ENCODE peak calls at places on chromosomes 4 and X, in eight cellular contexts. One of them, this sample, is unnamed.

GRCh38 chr4:56668267-56668666 is 12.8 kb downstream of the HOPX start:
- DNase-seq in psoas muscle: no peak
- DNase-seq in tibial nerve: no peak
- DNase-seq in K562: peak; percentile 14
- DNase-seq in RWPE2: no peak
- DNase-seq in AG10803: no peak
- DNase-seq in cardiac fibroblast: peak; percentile 43
- DNase-seq in heart right ventricle: no peak
- DNase-seq in this sample: peak; percentile 54

GRCh38 chrX:39398215-39398972 is 597.1 kb downstream of the MID1IP1 start:
- DNase-seq in psoas muscle: no peak
- DNase-seq in tibial nerve: no peak
- DNase-seq in K562: no peak
- DNase-seq in RWPE2: no peak
- DNase-seq in AG10803: no peak
- DNase-seq in cardiac fibroblast: no peak
- DNase-seq in heart right ventricle: no peak
- DNase-seq in this sample: no peak

GRCh38 chr4:124409044-124409443 is 303.5 kb downstream of the ANKRD50 start:
- DNase-seq in psoas muscle: no peak
- DNase-seq in tibial nerve: no peak
- DNase-seq in K562: no peak
- DNase-seq in RWPE2: no peak
- DNase-seq in AG10803: peak; percentile 22
- DNase-seq in cardiac fibroblast: peak; percentile 63
- DNase-seq in heart right ventricle: no peak
- DNase-seq in this sample: no peak

GRCh38 chr4:61273237-61273636 is 73.1 kb downstream of the ADGRL3 start:
- DNase-seq in psoas muscle: no peak
- DNase-seq in tibial nerve: no peak
- DNase-seq in K562: no peak
- DNase-seq in RWPE2: no peak
- DNase-seq in AG10803: no peak
- DNase-seq in cardiac fibroblast: peak; percentile 73
- DNase-seq in heart right ventricle: no peak
- DNase-seq in this sample: peak; percentile 42

GRCh38 chr4:60683953-60684352 is 516.2 kb upstream of the ADGRL3 start:
- DNase-seq in psoas muscle: no peak
- DNase-seq in tibial nerve: no peak
- DNase-seq in K562: no peak
- DNase-seq in RWPE2: no peak
- DNase-seq in AG10803: peak; percentile 68
- DNase-seq in cardiac fibroblast: peak; percentile 95
- DNase-seq in heart right ventricle: no peak
- DNase-seq in this sample: peak; percentile 20

GRCh38 chrX:16999275-16999674 is 52.8 kb downstream of the REPS2 start:
- DNase-seq in psoas muscle: no peak
- DNase-seq in tibial nerve: no peak
- DNase-seq in K562: no peak
- DNase-seq in RWPE2: no peak
- DNase-seq in AG10803: no peak
- DNase-seq in cardiac fibroblast: no peak
- DNase-seq in heart right ventricle: no peak
- DNase-seq in this sample: peak; percentile 15

GRCh38 chrX:132648870-132649269 is 160.0 kb upstream of the MBNL3 start:
- DNase-seq in psoas muscle: no peak
- DNase-seq in tibial nerve: no peak
- DNase-seq in K562: no peak
- DNase-seq in RWPE2: no peak
- DNase-seq in AG10803: peak; percentile 84
- DNase-seq in cardiac fibroblast: peak; percentile 22
- DNase-seq in heart right ventricle: no peak
- DNase-seq in this sample: no peak

GRCh38 chr4:126916626-126917140 is 716.1 kb upstream of the INTU start:
- DNase-seq in psoas muscle: no peak
- DNase-seq in tibial nerve: no peak
- DNase-seq in K562: peak; percentile 83
- DNase-seq in RWPE2: no peak
- DNase-seq in AG10803: peak; percentile 93
- DNase-seq in cardiac fibroblast: peak; percentile 19
- DNase-seq in heart right ventricle: no peak
- DNase-seq in this sample: peak; percentile 26

GRCh38 chr4:109469915-109470314 is 36.3 kb downstream of the SEC24B start:
- DNase-seq in psoas muscle: no peak
- DNase-seq in tibial nerve: no peak
- DNase-seq in K562: no peak
- DNase-seq in RWPE2: no peak
- DNase-seq in AG10803: no peak
- DNase-seq in cardiac fibroblast: no peak
- DNase-seq in heart right ventricle: no peak
- DNase-seq in this sample: no peak

GRCh38 chrX:72620550-72621145 is 48.0 kb upstream of the HDAC8 start:
- DNase-seq in psoas muscle: peak; percentile 33
- DNase-seq in tibial nerve: no peak
- DNase-seq in K562: peak; percentile 67
- DNase-seq in RWPE2: peak; percentile 72
- DNase-seq in AG10803: peak; percentile 58
- DNase-seq in cardiac fibroblast: peak; percentile 89
- DNase-seq in heart right ventricle: peak; percentile 6
- DNase-seq in this sample: peak; percentile 86
- H3K4me3 ChIP-seq in psoas muscle: no peak overlapping the region
- H3K4me3 ChIP-seq in tibial nerve: no peak overlapping the region
- H3K4me3 ChIP-seq in K562: no peak overlapping the region
- H3K4me3 ChIP-seq in RWPE2: no peak overlapping the region
- H3K4me3 ChIP-seq in AG10803: no peak overlapping the region
- H3K4me3 ChIP-seq in cardiac fibroblast: peak overlapping the region; percentile 41
- H3K4me3 ChIP-seq in heart right ventricle: no peak overlapping the region
- H3K4me3 ChIP-seq in this sample: no peak overlapping the region

DNA sequence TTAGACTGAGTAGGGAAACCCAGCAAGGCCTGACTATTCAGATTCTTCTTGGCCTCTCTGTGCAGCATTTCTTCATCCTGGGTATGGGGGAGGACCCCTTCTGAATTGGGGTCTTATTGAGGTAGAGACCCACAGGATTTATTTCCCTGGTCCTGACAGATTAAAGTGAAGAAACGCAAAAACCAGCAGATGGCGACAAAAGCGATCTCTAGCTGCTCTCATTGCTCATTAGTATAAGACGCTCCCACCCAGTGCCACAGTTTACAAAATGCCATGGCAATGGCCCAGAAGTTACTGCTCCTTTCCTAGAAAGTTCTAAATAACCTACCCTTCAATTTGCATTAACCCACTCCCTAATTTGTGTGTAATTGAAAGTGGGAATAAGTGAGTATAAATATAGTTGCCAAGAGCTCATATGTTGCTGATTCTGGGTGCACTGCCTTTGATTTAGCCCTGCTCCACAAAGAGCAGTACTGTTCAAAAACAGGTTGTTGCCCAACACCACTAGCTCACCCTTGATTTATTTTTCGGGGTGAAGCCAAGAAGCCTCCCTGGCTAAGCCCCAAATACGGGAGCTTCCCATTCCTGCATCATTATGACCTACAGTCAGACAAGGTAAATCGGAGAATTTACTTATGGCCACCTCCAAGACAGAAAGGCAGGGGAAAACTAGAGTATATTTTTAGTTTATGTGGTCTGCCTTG is 3.7 kb upstream of the BEX4 start:
- DNase-seq in psoas muscle: no peak
- DNase-seq in tibial nerve: no peak
- DNase-seq in K562: peak; percentile 81
- DNase-seq in RWPE2: no peak
- DNase-seq in AG10803: peak; percentile 40
- DNase-seq in cardiac fibroblast: peak; percentile 59
- DNase-seq in heart right ventricle: no peak
- DNase-seq in this sample: peak; percentile 53
- TF ChIP-seq CTCF in psoas muscle: peak; percentile 40
- TF ChIP-seq CTCF in tibial nerve: peak; percentile 48
- TF ChIP-seq CTCF in K562: peak; percentile 60
- TF ChIP-seq CTCF in RWPE2: peak; percentile 60
- TF ChIP-seq CTCF in AG10803: peak; percentile 56
- TF ChIP-seq CTCF in cardiac fibroblast: peak; percentile 42
- TF ChIP-seq CTCF in heart right ventricle: peak; percentile 20
- TF ChIP-seq CTCF in this sample: peak; percentile 49

GRCh38 chrX:129958814-129959492 is 23.5 kb upstream of the BCORL1 start:
- DNase-seq in psoas muscle: no peak
- DNase-seq in tibial nerve: no peak
- DNase-seq in K562: no peak
- DNase-seq in RWPE2: no peak
- DNase-seq in AG10803: no peak
- DNase-seq in cardiac fibroblast: no peak
- DNase-seq in heart right ventricle: no peak
- DNase-seq in this sample: peak; percentile 19

GRCh38 chrX:129963729-129964128 is 18.7 kb upstream of the BCORL1 start:
- DNase-seq in psoas muscle: no peak
- DNase-seq in tibial nerve: no peak
- DNase-seq in K562: no peak
- DNase-seq in RWPE2: no peak
- DNase-seq in AG10803: no peak
- DNase-seq in cardiac fibroblast: no peak
- DNase-seq in heart right ventricle: no peak
- DNase-seq in this sample: no peak

GRCh38 chrX:129965166-129965565 is 17.3 kb upstream of the BCORL1 start:
- DNase-seq in psoas muscle: no peak
- DNase-seq in tibial nerve: no peak
- DNase-seq in K562: no peak
- DNase-seq in RWPE2: no peak
- DNase-seq in AG10803: no peak
- DNase-seq in cardiac fibroblast: no peak
- DNase-seq in heart right ventricle: no peak
- DNase-seq in this sample: no peak

GRCh38 chrX:129959493-129959832 is 23.0 kb upstream of the BCORL1 start:
- DNase-seq in psoas muscle: no peak
- DNase-seq in tibial nerve: no peak
- DNase-seq in K562: peak; percentile 74
- DNase-seq in RWPE2: no peak
- DNase-seq in AG10803: no peak
- DNase-seq in cardiac fibroblast: no peak
- DNase-seq in heart right ventricle: no peak
- DNase-seq in this sample: peak; percentile 53

DNA sequence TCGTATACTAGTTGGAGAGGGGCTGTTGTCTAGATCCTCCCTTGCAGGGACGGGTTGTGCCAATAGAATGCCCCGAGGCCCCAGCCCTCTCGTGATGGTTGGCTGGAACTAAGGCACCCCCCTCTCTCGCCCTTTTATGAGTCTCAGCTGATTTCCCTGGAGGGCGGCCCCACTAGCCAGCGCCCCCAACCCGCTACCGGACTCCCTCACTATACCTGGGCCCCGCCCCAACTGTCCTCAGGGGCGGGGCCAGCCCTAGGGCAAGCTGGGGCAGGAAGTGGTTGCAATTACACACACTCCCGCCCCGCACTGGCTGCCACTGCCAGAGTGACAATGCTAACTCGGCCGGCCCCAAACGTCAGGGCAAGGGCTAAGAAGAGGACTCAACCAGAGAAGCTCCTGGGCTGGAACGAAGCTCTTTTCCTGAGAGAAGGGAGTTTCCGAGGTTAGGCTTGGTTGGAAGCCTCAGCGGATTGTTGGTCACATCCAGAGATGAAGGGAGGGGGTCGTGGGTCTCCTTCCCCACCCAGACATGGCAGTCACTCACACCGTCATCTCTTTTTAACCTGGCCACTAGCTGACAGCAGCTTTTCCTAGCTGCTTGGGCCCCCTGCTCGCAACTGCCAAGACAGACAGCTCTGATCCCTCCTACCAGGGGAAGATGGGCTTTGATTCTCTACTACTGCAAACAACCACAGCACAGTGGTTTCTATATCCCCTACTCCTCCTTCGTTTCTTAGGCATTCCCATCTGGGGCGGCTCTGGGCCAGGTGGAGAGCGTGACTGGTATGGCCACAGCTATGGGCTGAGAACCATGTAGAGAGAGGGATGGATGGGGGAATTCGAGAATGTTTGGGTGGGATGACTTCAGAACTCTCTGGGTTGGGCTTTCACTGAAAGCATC is 21.0 kb upstream of the BCORL1 start:
- DNase-seq in psoas muscle: peak; percentile 49
- DNase-seq in tibial nerve: no peak
- DNase-seq in K562: peak; percentile 91
- DNase-seq in RWPE2: no peak
- DNase-seq in AG10803: no peak
- DNase-seq in cardiac fibroblast: no peak
- DNase-seq in heart right ventricle: peak; percentile 54
- DNase-seq in this sample: peak; percentile 60
- H3K4me3 ChIP-seq in psoas muscle: peak overlapping the region; percentile 28
- H3K4me3 ChIP-seq in tibial nerve: no peak overlapping the region
- H3K4me3 ChIP-seq in K562: peak overlapping the region; percentile 30
- H3K4me3 ChIP-seq in RWPE2: no peak overlapping the region
- H3K4me3 ChIP-seq in AG10803: no peak overlapping the region
- H3K4me3 ChIP-seq in cardiac fibroblast: no peak overlapping the region
- H3K4me3 ChIP-seq in heart right ventricle: peak overlapping the region; percentile 34
- H3K4me3 ChIP-seq in this sample: no peak overlapping the region

DNA sequence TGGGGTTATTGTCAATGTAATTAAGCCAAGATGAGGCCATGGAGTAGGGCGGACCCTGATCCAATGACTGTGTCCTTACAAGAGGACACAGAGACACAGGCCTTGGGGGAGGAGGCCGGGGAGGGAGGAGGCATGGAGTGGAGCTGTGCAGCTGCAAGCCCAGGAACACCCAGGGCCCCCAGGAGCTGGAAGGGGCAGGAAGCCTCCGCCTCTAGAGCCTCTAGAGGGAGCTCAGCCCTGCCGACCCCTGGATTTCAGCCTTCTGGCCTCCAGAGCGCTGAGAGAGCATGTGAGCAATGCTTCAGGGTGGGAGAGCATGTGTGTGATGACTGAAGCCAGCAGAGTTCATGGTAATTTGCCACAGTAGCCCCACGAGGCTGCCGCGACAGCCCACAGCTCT is 234.6 kb downstream of the AFAP1 start:
- DNase-seq in psoas muscle: peak; percentile 39
- DNase-seq in tibial nerve: no peak
- DNase-seq in K562: no peak
- DNase-seq in RWPE2: no peak
- DNase-seq in AG10803: no peak
- DNase-seq in cardiac fibroblast: no peak
- DNase-seq in heart right ventricle: peak; percentile 35
- DNase-seq in this sample: no peak
- TF ChIP-seq CTCF in psoas muscle: no peak
- TF ChIP-seq CTCF in tibial nerve: no peak
- TF ChIP-seq CTCF in K562: no peak
- TF ChIP-seq CTCF in RWPE2: no peak
- TF ChIP-seq CTCF in AG10803: no peak
- TF ChIP-seq CTCF in cardiac fibroblast: no peak
- TF ChIP-seq CTCF in heart right ventricle: no peak
- TF ChIP-seq CTCF in this sample: no peak

GRCh38 chr4:180799798-180800197 is 1443.4 kb upstream of the TENM3 start:
- DNase-seq in psoas muscle: no peak
- DNase-seq in tibial nerve: no peak
- DNase-seq in K562: no peak
- DNase-seq in RWPE2: no peak
- DNase-seq in AG10803: no peak
- DNase-seq in cardiac fibroblast: no peak
- DNase-seq in heart right ventricle: no peak
- DNase-seq in this sample: no peak
- H3K4me3 ChIP-seq in psoas muscle: no peak overlapping the region
- H3K4me3 ChIP-seq in tibial nerve: no peak overlapping the region
- H3K4me3 ChIP-seq in K562: no peak overlapping the region
- H3K4me3 ChIP-seq in RWPE2: no peak overlapping the region
- H3K4me3 ChIP-seq in AG10803: no peak overlapping the region
- H3K4me3 ChIP-seq in cardiac fibroblast: no peak overlapping the region
- H3K4me3 ChIP-seq in heart right ventricle: no peak overlapping the region
- H3K4me3 ChIP-seq in this sample: no peak overlapping the region

GRCh38 chr4:86898562-86898961 is 6.3 kb upstream of the C4orf36 start:
- DNase-seq in psoas muscle: no peak
- DNase-seq in tibial nerve: no peak
- DNase-seq in K562: peak; percentile 55
- DNase-seq in RWPE2: no peak
- DNase-seq in AG10803: no peak
- DNase-seq in cardiac fibroblast: peak; percentile 48
- DNase-seq in heart right ventricle: no peak
- DNase-seq in this sample: peak; percentile 47
- TF ChIP-seq CTCF in psoas muscle: peak; percentile 30
- TF ChIP-seq CTCF in tibial nerve: no peak
- TF ChIP-seq CTCF in K562: peak; percentile 58
- TF ChIP-seq CTCF in RWPE2: peak; percentile 74
- TF ChIP-seq CTCF in AG10803: no peak
- TF ChIP-seq CTCF in cardiac fibroblast: peak; percentile 17
- TF ChIP-seq CTCF in heart right ventricle: no peak
- TF ChIP-seq CTCF in this sample: peak; percentile 59